ENCODE peak calls at places on chromosome 11, in six cellular contexts. One of them, this sample, is unnamed.
A peak's percentile ranks its signal among the peaks of the same experiment; 100 is the strongest.

GRCh38 chr11:97140885-97141494 is 751.2 kb downstream of the JRKL start:
- DNase-seq in CD8-positive, alpha-beta memory T cell: no peak
- DNase-seq in neural progenitor cell: peak; percentile 38
- DNase-seq in small intestine: no peak
- DNase-seq in fibroblast of lung: peak; percentile 14
- DNase-seq in tibial nerve: no peak
- DNase-seq in this sample: peak; percentile 19

GRCh38 chr11:21774212-21774611 is 418.7 kb upstream of the ANO5 start:
- DNase-seq in CD8-positive, alpha-beta memory T cell: no peak
- DNase-seq in neural progenitor cell: no peak
- DNase-seq in small intestine: no peak
- DNase-seq in fibroblast of lung: no peak
- DNase-seq in tibial nerve: no peak
- DNase-seq in this sample: no peak

GRCh38 chr11:71252782-71253730 is 679 bp upstream of the SHANK2 start:
- DNase-seq in CD8-positive, alpha-beta memory T cell: no peak
- DNase-seq in neural progenitor cell: peak; percentile 67
- DNase-seq in small intestine: peak; percentile 75
- DNase-seq in fibroblast of lung: peak; percentile 41
- DNase-seq in tibial nerve: no peak
- DNase-seq in this sample: no peak

GRCh38 chr11:78417888-78418583 is 416 bp upstream of the GAB2 start:
- DNase-seq in CD8-positive, alpha-beta memory T cell: peak; percentile 74
- DNase-seq in neural progenitor cell: peak; percentile 94
- DNase-seq in small intestine: peak; percentile 82
- DNase-seq in fibroblast of lung: peak; percentile 69
- DNase-seq in tibial nerve: peak; percentile 64
- DNase-seq in this sample: peak; percentile 77

GRCh38 chr11:102313225-102313940 is 3.9 kb upstream of the BIRC3 start:
- DNase-seq in CD8-positive, alpha-beta memory T cell: no peak
- DNase-seq in neural progenitor cell: no peak
- DNase-seq in small intestine: no peak
- DNase-seq in fibroblast of lung: peak; percentile 40
- DNase-seq in tibial nerve: no peak
- DNase-seq in this sample: no peak

GRCh38 chr11:122440783-122441701 is 214.5 kb upstream of the UBASH3B start:
- DNase-seq in CD8-positive, alpha-beta memory T cell: no peak
- DNase-seq in neural progenitor cell: peak; percentile 77
- DNase-seq in small intestine: peak; percentile 0
- DNase-seq in fibroblast of lung: peak; percentile 48
- DNase-seq in tibial nerve: peak; percentile 19
- DNase-seq in this sample: peak; percentile 29

GRCh38 chr11:46696212-46696558 is 4.2 kb downstream of the ARHGAP1 start:
- DNase-seq in CD8-positive, alpha-beta memory T cell: no peak
- DNase-seq in neural progenitor cell: no peak
- DNase-seq in small intestine: no peak
- DNase-seq in fibroblast of lung: no peak
- DNase-seq in tibial nerve: no peak
- DNase-seq in this sample: no peak

GRCh38 chr11:7486731-7487130 is 1.4 kb downstream of the OLFML1 start:
- DNase-seq in CD8-positive, alpha-beta memory T cell: no peak
- DNase-seq in neural progenitor cell: no peak
- DNase-seq in small intestine: no peak
- DNase-seq in fibroblast of lung: peak; percentile 44
- DNase-seq in tibial nerve: no peak
- DNase-seq in this sample: no peak

GRCh38 chr11:123020968-123021367 is 39.3 kb upstream of the BSX start:
- DNase-seq in CD8-positive, alpha-beta memory T cell: no peak
- DNase-seq in neural progenitor cell: peak; percentile 73
- DNase-seq in small intestine: peak; percentile 43
- DNase-seq in fibroblast of lung: peak; percentile 57
- DNase-seq in tibial nerve: no peak
- DNase-seq in this sample: peak; percentile 28

GRCh38 chr11:119100246-119100959 is 1.2 kb downstream of the DPAGT1 start:
- DNase-seq in CD8-positive, alpha-beta memory T cell: no peak
- DNase-seq in neural progenitor cell: peak; percentile 55
- DNase-seq in small intestine: peak; percentile 69
- DNase-seq in fibroblast of lung: peak; percentile 60
- DNase-seq in tibial nerve: no peak
- DNase-seq in this sample: peak; percentile 60

GRCh38 chr11:125155100-125155444 is 9.5 kb upstream of the PKNOX2 start:
- DNase-seq in CD8-positive, alpha-beta memory T cell: no peak
- DNase-seq in neural progenitor cell: no peak
- DNase-seq in small intestine: no peak
- DNase-seq in fibroblast of lung: no peak
- DNase-seq in tibial nerve: no peak
- DNase-seq in this sample: no peak

GRCh38 chr11:112310414-112310813 is 49.8 kb upstream of the PLET1 start:
- DNase-seq in CD8-positive, alpha-beta memory T cell: no peak
- DNase-seq in neural progenitor cell: no peak
- DNase-seq in small intestine: no peak
- DNase-seq in fibroblast of lung: no peak
- DNase-seq in tibial nerve: no peak
- DNase-seq in this sample: no peak

GRCh38 chr11:65355013-65355775 is 643 bp downstream of the TIGD3 start:
- DNase-seq in CD8-positive, alpha-beta memory T cell: peak; percentile 63
- DNase-seq in neural progenitor cell: peak; percentile 73
- DNase-seq in small intestine: peak; percentile 51
- DNase-seq in fibroblast of lung: no peak
- DNase-seq in tibial nerve: no peak
- DNase-seq in this sample: no peak

GRCh38 chr11:69144719-69145365 is 10.9 kb upstream of the SMIM38 start:
- DNase-seq in CD8-positive, alpha-beta memory T cell: no peak
- DNase-seq in neural progenitor cell: no peak
- DNase-seq in small intestine: no peak
- DNase-seq in fibroblast of lung: peak; percentile 89
- DNase-seq in tibial nerve: no peak
- DNase-seq in this sample: no peak

GRCh38 chr11:130737866-130738431 is 178.3 kb downstream of the SNX19 start:
- DNase-seq in CD8-positive, alpha-beta memory T cell: no peak
- DNase-seq in neural progenitor cell: no peak
- DNase-seq in small intestine: peak; percentile 95
- DNase-seq in fibroblast of lung: peak; percentile 77
- DNase-seq in tibial nerve: no peak
- DNase-seq in this sample: no peak

GRCh38 chr11:112548641-112549040 is 288.0 kb upstream of the PLET1 start:
- DNase-seq in CD8-positive, alpha-beta memory T cell: no peak
- DNase-seq in neural progenitor cell: no peak
- DNase-seq in small intestine: no peak
- DNase-seq in fibroblast of lung: no peak
- DNase-seq in tibial nerve: no peak
- DNase-seq in this sample: no peak

GRCh38 chr11:1768141-1768469 is 4.4 kb upstream of the CTSD start:
- DNase-seq in CD8-positive, alpha-beta memory T cell: no peak
- DNase-seq in neural progenitor cell: no peak
- DNase-seq in small intestine: no peak
- DNase-seq in fibroblast of lung: no peak
- DNase-seq in tibial nerve: no peak
- DNase-seq in this sample: no peak

GRCh38 chr11:1771273-1771672 is 7.5 kb upstream of the CTSD start:
- DNase-seq in CD8-positive, alpha-beta memory T cell: no peak
- DNase-seq in neural progenitor cell: no peak
- DNase-seq in small intestine: no peak
- DNase-seq in fibroblast of lung: no peak
- DNase-seq in tibial nerve: no peak
- DNase-seq in this sample: no peak

GRCh38 chr11:1770528-1770927 is 6.8 kb upstream of the CTSD start:
- DNase-seq in CD8-positive, alpha-beta memory T cell: no peak
- DNase-seq in neural progenitor cell: no peak
- DNase-seq in small intestine: no peak
- DNase-seq in fibroblast of lung: no peak
- DNase-seq in tibial nerve: no peak
- DNase-seq in this sample: peak; percentile 1

GRCh38 chr11:1771700-1772099 is 8.0 kb upstream of the CTSD start:
- DNase-seq in CD8-positive, alpha-beta memory T cell: no peak
- DNase-seq in neural progenitor cell: no peak
- DNase-seq in small intestine: no peak
- DNase-seq in fibroblast of lung: peak; percentile 85
- DNase-seq in tibial nerve: no peak
- DNase-seq in this sample: no peak

DNA sequence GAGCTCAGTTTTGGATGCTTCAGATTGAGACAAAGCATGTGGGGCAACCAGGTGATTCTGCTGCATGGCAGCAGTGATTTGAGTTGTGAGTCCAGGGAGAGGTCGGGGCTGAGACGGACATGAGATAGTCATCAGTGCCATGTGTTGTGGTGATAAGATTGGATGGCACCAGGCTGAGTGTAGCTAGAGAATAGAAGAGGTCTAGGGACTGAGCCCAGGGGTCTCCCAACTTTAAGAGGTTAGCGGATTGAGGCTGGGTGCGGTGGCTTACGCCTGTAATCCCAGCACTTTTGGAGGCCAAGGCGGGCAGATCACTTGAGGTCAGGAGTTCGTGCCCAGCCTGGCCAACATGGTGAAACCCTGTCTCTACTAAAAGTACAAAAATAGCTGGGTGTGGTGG is 6.3 kb upstream of the CTSD start:
- DNase-seq in CD8-positive, alpha-beta memory T cell: no peak
- DNase-seq in neural progenitor cell: no peak
- DNase-seq in small intestine: no peak
- DNase-seq in fibroblast of lung: no peak
- DNase-seq in tibial nerve: no peak
- DNase-seq in this sample: no peak
- H3K4me1 ChIP-seq in CD8-positive, alpha-beta memory T cell: peaks cover 11% of the 10 kb centered on the region
- H3K4me1 ChIP-seq in neural progenitor cell: no peaks in the 10 kb centered on the region
- H3K4me1 ChIP-seq in small intestine: peaks cover 3% of the 10 kb centered on the region
- H3K4me1 ChIP-seq in fibroblast of lung: peaks cover 16% of the 10 kb centered on the region
- H3K4me1 ChIP-seq in tibial nerve: peaks cover 21% of the 10 kb centered on the region
- H3K4me1 ChIP-seq in this sample: no peaks in the 10 kb centered on the region

DNA sequence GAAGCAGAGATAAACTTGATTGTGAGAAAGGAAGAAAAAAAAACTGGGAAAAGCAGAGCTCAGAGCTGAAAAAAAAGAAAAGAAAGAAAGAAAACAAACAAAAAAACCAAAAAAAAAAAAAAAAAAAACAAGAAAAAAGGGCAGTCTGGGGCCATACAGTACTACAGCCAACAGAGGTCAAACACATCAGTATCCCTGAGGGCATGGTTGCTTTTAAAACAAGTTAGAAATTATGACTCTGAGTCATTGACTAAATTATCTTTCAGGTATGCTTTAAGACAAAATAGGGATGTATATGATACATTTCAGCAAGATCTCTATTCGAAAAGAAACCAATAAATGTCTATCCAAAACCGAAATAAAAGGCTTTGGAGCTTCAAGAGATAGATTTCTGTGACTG is 37.1 kb upstream of the TLCD5 start:
- DNase-seq in CD8-positive, alpha-beta memory T cell: no peak
- DNase-seq in neural progenitor cell: no peak
- DNase-seq in small intestine: no peak
- DNase-seq in fibroblast of lung: no peak
- DNase-seq in tibial nerve: no peak
- DNase-seq in this sample: no peak
- H3K4me3 ChIP-seq in CD8-positive, alpha-beta memory T cell: no peak overlapping the region
- H3K4me3 ChIP-seq in neural progenitor cell: no peak overlapping the region
- H3K4me3 ChIP-seq in small intestine: no peak overlapping the region
- H3K4me3 ChIP-seq in fibroblast of lung: no peak overlapping the region
- H3K4me3 ChIP-seq in tibial nerve: no peak overlapping the region
- H3K4me3 ChIP-seq in this sample: no peak overlapping the region

GRCh38 chr11:114135737-114136151 is 76.2 kb downstream of the ZBTB16 start:
- DNase-seq in CD8-positive, alpha-beta memory T cell: no peak
- DNase-seq in neural progenitor cell: peak; percentile 43
- DNase-seq in small intestine: no peak
- DNase-seq in fibroblast of lung: peak; percentile 41
- DNase-seq in tibial nerve: no peak
- DNase-seq in this sample: no peak

GRCh38 chr11:114137054-114137453 is 77.5 kb downstream of the ZBTB16 start:
- DNase-seq in CD8-positive, alpha-beta memory T cell: no peak
- DNase-seq in neural progenitor cell: no peak
- DNase-seq in small intestine: peak; percentile 55
- DNase-seq in fibroblast of lung: no peak
- DNase-seq in tibial nerve: no peak
- DNase-seq in this sample: no peak

GRCh38 chr11:114140826-114141225 is 81.3 kb downstream of the ZBTB16 start:
- DNase-seq in CD8-positive, alpha-beta memory T cell: no peak
- DNase-seq in neural progenitor cell: no peak
- DNase-seq in small intestine: no peak
- DNase-seq in fibroblast of lung: no peak
- DNase-seq in tibial nerve: no peak
- DNase-seq in this sample: no peak

GRCh38 chr11:114137838-114138237 is 78.3 kb downstream of the ZBTB16 start:
- DNase-seq in CD8-positive, alpha-beta memory T cell: no peak
- DNase-seq in neural progenitor cell: no peak
- DNase-seq in small intestine: no peak
- DNase-seq in fibroblast of lung: no peak
- DNase-seq in tibial nerve: no peak
- DNase-seq in this sample: no peak

DNA sequence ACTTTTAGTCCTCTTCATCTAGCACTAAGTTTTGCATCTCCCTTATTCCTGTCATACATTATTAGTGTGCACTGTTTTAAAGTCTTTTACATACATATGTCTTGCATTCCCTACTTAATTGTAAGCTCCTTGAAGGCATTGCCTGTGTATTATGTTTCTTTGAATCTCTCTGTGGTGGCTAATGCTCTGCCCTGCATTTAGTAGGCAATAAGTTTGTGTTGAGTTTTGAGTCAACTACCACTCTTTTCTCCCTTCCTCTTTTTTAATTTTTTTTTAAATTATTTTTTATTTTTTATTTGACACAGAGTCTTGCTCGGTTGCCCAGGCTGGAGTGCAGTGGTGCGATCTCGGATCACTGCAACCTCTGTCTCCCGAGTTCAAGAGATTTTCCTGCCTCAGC is 78.9 kb downstream of the ZBTB16 start:
- DNase-seq in CD8-positive, alpha-beta memory T cell: no peak
- DNase-seq in neural progenitor cell: no peak
- DNase-seq in small intestine: no peak
- DNase-seq in fibroblast of lung: no peak
- DNase-seq in tibial nerve: no peak
- DNase-seq in this sample: no peak
- H3K4me1 ChIP-seq in CD8-positive, alpha-beta memory T cell: peaks cover 23% of the 10 kb centered on the region
- H3K4me1 ChIP-seq in neural progenitor cell: peaks cover 42% of the 10 kb centered on the region
- H3K4me1 ChIP-seq in small intestine: peaks cover 22% of the 10 kb centered on the region
- H3K4me1 ChIP-seq in fibroblast of lung: no peaks in the 10 kb centered on the region
- H3K4me1 ChIP-seq in tibial nerve: peaks cover 98% of the 10 kb centered on the region
- H3K4me1 ChIP-seq in this sample: no peaks in the 10 kb centered on the region

DNA sequence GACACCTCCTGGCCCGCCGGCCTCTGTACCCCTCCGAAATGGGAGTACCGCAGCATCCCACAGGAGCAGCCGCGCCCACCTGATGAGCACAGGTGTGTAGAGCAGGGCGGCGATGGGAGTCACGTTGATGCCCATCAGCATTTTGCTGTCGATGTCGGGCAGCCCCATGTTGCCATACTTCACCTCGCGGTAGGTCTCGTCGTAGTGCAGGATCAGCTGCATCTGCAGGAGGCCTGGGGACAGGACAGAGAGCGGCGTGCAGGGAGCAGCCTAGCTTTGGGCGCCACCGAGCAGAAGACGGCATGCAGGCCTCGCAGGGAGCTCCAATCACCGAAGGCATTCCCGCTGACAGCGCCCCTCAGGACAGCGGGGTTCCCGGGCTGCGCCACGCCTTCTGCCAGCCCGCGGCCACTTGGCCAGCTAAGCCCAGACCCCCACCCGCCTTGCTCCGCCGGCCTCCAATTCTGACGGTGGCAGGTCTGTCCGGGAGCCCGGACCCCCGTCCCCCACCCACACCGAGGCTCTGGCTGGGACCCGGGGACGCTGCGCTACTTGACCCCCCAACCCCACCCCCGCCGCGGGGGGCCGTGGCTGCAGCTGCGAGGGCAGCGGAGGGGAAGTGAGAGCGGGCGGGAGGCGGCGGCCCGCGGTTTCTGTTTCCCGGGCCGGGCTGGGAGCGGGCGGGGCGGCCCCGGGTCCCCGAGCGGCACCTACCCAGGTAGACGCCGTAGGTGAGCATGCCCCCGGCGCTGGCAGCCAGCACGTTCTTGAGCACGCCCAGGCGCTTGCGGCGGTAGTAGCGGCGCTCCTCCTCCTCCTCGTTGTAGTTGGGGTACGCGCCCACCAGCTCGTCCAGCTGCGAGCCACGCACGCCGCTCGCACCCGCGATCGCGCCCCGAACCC is 703 bp downstream of the UNC93B1 start:
- DNase-seq in CD8-positive, alpha-beta memory T cell: peak; percentile 47
- DNase-seq in neural progenitor cell: peak; percentile 62
- DNase-seq in small intestine: peak; percentile 63
- DNase-seq in fibroblast of lung: no peak
- DNase-seq in tibial nerve: no peak
- DNase-seq in this sample: peak; percentile 55
- H3K4me3 ChIP-seq in CD8-positive, alpha-beta memory T cell: no peak overlapping the region
- H3K4me3 ChIP-seq in neural progenitor cell: peak overlapping the region; percentile 72
- H3K4me3 ChIP-seq in small intestine: peak overlapping the region; percentile 92
- H3K4me3 ChIP-seq in fibroblast of lung: peak overlapping the region; percentile 42
- H3K4me3 ChIP-seq in tibial nerve: peak overlapping the region; percentile 85
- H3K4me3 ChIP-seq in this sample: peak overlapping the region; percentile 49

This sample was measured in HAP-1.